ENCODE peak calls at places on chromosomes 12 and 14, in six cellular contexts. E is gastrocnemius medialis, O is IMR-90, J is upper lobe of right lung, X is HepG2, T is right cardiac atrium. Y is an unnamed sample.
A peak's percentile ranks its signal among the peaks of the same experiment; 100 is the strongest.

GRCh38 chr14:21056520-21057163 is 980 bp upstream of the RNASE8 start:
- ATAC-seq in E (no peak), O (no peak), J (no peak), X (no peak), T (no peak), Y (no peak)

GRCh38 chr14:79581912-79582576 is 629.3 kb downstream of the DIO2 start:
- ATAC-seq in E (no peak), O (peak; percentile 25), J (no peak), X (no peak), T (no peak), Y (no peak)

GRCh38 chr12:1716215-1716862 is 25.5 kb downstream of the ADIPOR2 start:
- ATAC-seq in E (no peak), O (peak; percentile 72), J (no peak), X (no peak), T (no peak), Y (no peak)

GRCh38 chr12:79558924-79559469 is 131.8 kb downstream of the PAWR start:
- ATAC-seq in E (no peak), O (no peak), J (no peak), X (no peak), T (peak; percentile 79), Y (no peak)

GRCh38 chr12:50620050-50620974 is 115.5 kb downstream of the DIP2B start:
- ATAC-seq in E (peak; percentile 12), O (peak; percentile 94), J (peak; percentile 55), X (peak; percentile 50), T (peak; percentile 72), Y (peak; percentile 63)

GRCh38 chr12:64080319-64081008 is 141.6 kb downstream of the KICS2 start:
- ATAC-seq in E (no peak), O (peak; percentile 72), J (peak; percentile 83), X (no peak), T (peak; percentile 6), Y (no peak)

GRCh38 chr12:13179159-13180074 is 17.1 kb upstream of the EMP1 start:
- ATAC-seq in E (peak; percentile 66), O (peak; percentile 69), J (peak; percentile 82), X (peak; percentile 63), T (peak; percentile 91), Y (peak; percentile 69)

GRCh38 chr12:102120886-102121285 is 903 bp downstream of the PARPBP start:
- ATAC-seq in E (no peak), O (no peak), J (no peak), X (peak; percentile 60), T (no peak), Y (no peak)

GRCh38 chr12:42163913-42164312 is 19.2 kb upstream of the GXYLT1 start:
- ATAC-seq in E (no peak), O (no peak), J (no peak), X (no peak), T (no peak), Y (no peak)

GRCh38 chr14:58650857-58651256 is 13.1 kb downstream of the DACT1 start:
- ATAC-seq in E (no peak), O (no peak), J (no peak), X (no peak), T (no peak), Y (no peak)

GRCh38 chr12:109125791-109126190 is 9.4 kb downstream of the ACACB start:
- ATAC-seq in E (no peak), O (no peak), J (no peak), X (no peak), T (no peak), Y (no peak)

GRCh38 chr14:100605706-100606686 is 18.8 kb upstream of the BEGAIN start:
- ATAC-seq in E (no peak), O (no peak), J (no peak), X (no peak), T (no peak), Y (no peak)

GRCh38 chr14:35944847-35945246 is 118.7 kb downstream of the BRMS1L start:
- ATAC-seq in E (no peak), O (no peak), J (peak; percentile 55), X (peak; percentile 94), T (no peak), Y (no peak)

GRCh38 chr12:95126076-95126475 is 52.7 kb upstream of the NR2C1 start:
- ATAC-seq in E (no peak), O (no peak), J (no peak), X (no peak), T (no peak), Y (no peak)

GRCh38 chr14:64296561-64296960 is 2.4 kb upstream of the ESR2 start:
- ATAC-seq in E (no peak), O (no peak), J (no peak), X (no peak), T (no peak), Y (peak; percentile 35)

GRCh38 chr12:265096-265495 is 2.5 kb upstream of the SLC6A13 start:
- ATAC-seq in E (no peak), O (no peak), J (no peak), X (no peak), T (no peak), Y (no peak)

GRCh38 chr12:52347016-52347415 is 20.3 kb downstream of the KRT85 start:
- ATAC-seq in E (no peak), O (no peak), J (no peak), X (peak; percentile 39), T (no peak), Y (no peak)

GRCh38 chr14:85279407-85279806 is 250.5 kb upstream of the FLRT2 start:
- ATAC-seq in E (no peak), O (no peak), J (no peak), X (no peak), T (no peak), Y (no peak)

GRCh38 chr12:119649202-119649808 is 18.6 kb upstream of the PRKAB1 start:
- ATAC-seq in E (no peak), O (no peak), J (no peak), X (no peak), T (no peak), Y (no peak)

GRCh38 chr12:47458273-47458672 is 247.6 kb downstream of the RPAP3 start:
- ATAC-seq in E (no peak), O (no peak), J (no peak), X (peak; percentile 73), T (no peak), Y (no peak)

GRCh38 chr14:81727243-81727642 is 193.6 kb upstream of the SEL1L start:
- ATAC-seq in E (no peak), O (no peak), J (no peak), X (no peak), T (no peak), Y (no peak)

GRCh38 chr14:103404920-103405319 is 19.7 kb downstream of the MARK3 start:
- ATAC-seq in E (peak; percentile 73), O (no peak), J (peak; percentile 91), X (no peak), T (peak; percentile 88), Y (peak; percentile 58)

DNA sequence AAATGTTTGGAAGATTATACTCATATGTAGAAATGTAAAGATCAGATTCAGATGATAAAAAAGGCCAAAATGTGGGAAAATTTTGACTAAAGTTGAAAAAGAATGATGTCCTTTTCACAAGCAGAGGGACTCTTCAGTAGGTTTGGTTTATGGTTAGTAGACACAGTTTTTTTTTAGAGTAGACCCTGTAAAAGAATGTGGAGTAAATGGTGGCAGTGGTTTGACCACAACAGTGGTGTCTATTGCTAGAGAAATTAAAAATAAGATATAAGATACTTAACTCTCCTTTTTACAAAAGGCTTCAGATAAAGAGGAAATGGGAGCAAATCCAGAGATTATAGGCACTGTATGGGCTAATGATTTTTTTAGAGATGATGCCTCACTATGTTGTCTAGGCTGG is 21.8 kb downstream of the RAP1B start:
- ATAC-seq in E (no peak), O (no peak), J (no peak), X (no peak), T (no peak), Y (no peak)
- H3K27ac ChIP-seq in E (no peak overlapping the region), O (no peak overlapping the region), J (no peak overlapping the region), X (no peak overlapping the region), T (no peak overlapping the region), Y (no peak overlapping the region)

GRCh38 chr12:118193477-118193876 is 57.6 kb downstream of the PEBP1 start:
- ATAC-seq in E (no peak), O (no peak), J (no peak), X (no peak), T (no peak), Y (no peak)
- H3K4me1 ChIP-seq in E (peaks cover 32% of the 10 kb centered on the region), O (no peaks in the 10 kb centered on the region), J (no peaks in the 10 kb centered on the region), X (no peaks in the 10 kb centered on the region), T (no peaks in the 10 kb centered on the region), Y (peaks cover 4% of the 10 kb centered on the region)

GRCh38 chr14:75440733-75441474 is 13.1 kb downstream of the JDP2 start:
- ATAC-seq in E (no peak), O (peak; percentile 87), J (peak; percentile 82), X (no peak), T (peak; percentile 64), Y (peak; percentile 90)
- H3K4me3 ChIP-seq in E (no peak overlapping the region), O (no peak overlapping the region), J (no peak overlapping the region), X (no peak overlapping the region), T (no peak overlapping the region), Y (no peak overlapping the region)

GRCh38 chr12:116659771-116660481 is 77.9 kb downstream of the SPRING1 start:
- ATAC-seq in E (no peak), O (no peak), J (no peak), X (no peak), T (no peak), Y (no peak)

GRCh38 chr12:116661341-116661740 is 76.5 kb downstream of the SPRING1 start:
- ATAC-seq in E (no peak), O (no peak), J (no peak), X (no peak), T (no peak), Y (no peak)

GRCh38 chr12:116656371-116656770 is 81.5 kb downstream of the SPRING1 start:
- ATAC-seq in E (no peak), O (no peak), J (no peak), X (no peak), T (no peak), Y (no peak)

GRCh38 chr12:116654216-116654743 is 83.6 kb downstream of the SPRING1 start:
- ATAC-seq in E (no peak), O (no peak), J (no peak), X (no peak), T (no peak), Y (no peak)

GRCh38 chr12:116657921-116658495 is 79.9 kb downstream of the SPRING1 start:
- ATAC-seq in E (no peak), O (no peak), J (no peak), X (no peak), T (no peak), Y (no peak)
- H3K27ac ChIP-seq in E (peak overlapping the region; percentile 60), O (peak overlapping the region; percentile 31), J (peak overlapping the region; percentile 63), X (no peak overlapping the region), T (no peak overlapping the region), Y (peak overlapping the region; percentile 76)

DNA sequence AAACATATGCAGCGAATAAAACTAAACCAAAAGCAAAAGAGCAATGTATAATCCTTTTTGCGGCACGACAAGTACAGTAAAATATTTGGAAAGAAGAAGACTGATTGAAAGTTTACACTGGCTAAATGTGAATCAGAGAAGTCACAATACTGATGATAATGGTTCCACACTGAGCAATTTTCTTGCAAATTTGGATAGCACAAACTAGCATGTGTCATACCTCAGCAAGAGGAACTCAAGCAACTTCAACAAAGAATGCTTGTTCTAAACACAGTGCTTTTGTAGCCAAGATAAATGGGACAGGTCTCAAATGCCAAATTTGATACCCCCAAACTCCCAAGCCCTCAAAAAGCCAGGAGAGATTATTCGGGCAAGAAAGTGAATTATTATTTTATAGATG is 839.1 kb downstream of the GALC start:
- ATAC-seq in E (no peak), O (no peak), J (no peak), X (no peak), T (no peak), Y (no peak)
- H3K4me1 ChIP-seq in E (no peaks in the 10 kb centered on the region), O (peaks cover 2% of the 10 kb centered on the region), J (no peaks in the 10 kb centered on the region), X (no peaks in the 10 kb centered on the region), T (no peaks in the 10 kb centered on the region), Y (no peaks in the 10 kb centered on the region)

GRCh38 chr12:54054442-54055332 is 1.1 kb downstream of the HOXC4 start:
- ATAC-seq in E (no peak), O (no peak), J (no peak), X (no peak), T (no peak), Y (peak; percentile 3)
- H3K4me3 ChIP-seq in E (peak overlapping the region; percentile 65), O (no peak overlapping the region), J (peak overlapping the region; percentile 56), X (no peak overlapping the region), T (peak overlapping the region; percentile 48), Y (peak overlapping the region; percentile 86)

GRCh38 chr14:68309121-68309520 is 483.7 kb downstream of the ZFP36L1 start:
- ATAC-seq in E (no peak), O (no peak), J (no peak), X (no peak), T (no peak), Y (no peak)
- H3K27ac ChIP-seq in E (no peak overlapping the region), O (no peak overlapping the region), J (peak overlapping the region; percentile 21), X (no peak overlapping the region), T (no peak overlapping the region), Y (peak overlapping the region; percentile 79)